ENCODE peak calls at places on chromosomes 2 and 18, in seven cellular contexts. Y is Right ventricle myocardium superior; M is CD4-positive, alpha-beta T cell; G is natural killer cell; J is Right ventricle myocardium inferior; C is right cardiac atrium; I is RWPE2. W is an unnamed sample.

GRCh38 chr18:31247574-31248199 is 70.3 kb upstream of the DSG1 start:
- ATAC-seq in I (peak; percentile 43), G (no peak), J (peak; percentile 24), Y (peak; percentile 30), C (peak; percentile 68), M (no peak), W (no peak)

GRCh38 chr18:7974200-7974874 is 407.2 kb downstream of the PTPRM start:
- ATAC-seq in G (no peak), Y (peak; percentile 90), I (no peak), C (peak; percentile 59), M (no peak), J (peak; percentile 48), W (no peak)

GRCh38 chr2:240472078-240472790 is 36.8 kb downstream of the GPC1 start:
- ATAC-seq in I (no peak), J (no peak), C (no peak), Y (no peak), M (no peak), G (no peak), W (no peak)

GRCh38 chr18:45863469-45863868 is 38.0 kb downstream of the SIGLEC15 start:
- ATAC-seq in C (no peak), Y (no peak), I (no peak), M (no peak), J (no peak), G (no peak), W (no peak)

GRCh38 chr18:8982416-8983183 is 119.9 kb upstream of the NDUFV2 start:
- ATAC-seq in Y (peak; percentile 75), I (peak; percentile 69), J (no peak), G (no peak), M (no peak), C (peak; percentile 61), W (no peak)

GRCh38 chr2:68093634-68094033 is 30.8 kb upstream of the C1D start:
- ATAC-seq in C (no peak), I (no peak), M (no peak), G (no peak), Y (no peak), J (no peak), W (no peak)

GRCh38 chr18:64244571-64244970 is 95.7 kb upstream of the LINC00305 start:
- ATAC-seq in Y (peak; percentile 48), G (no peak), M (no peak), I (peak; percentile 25), C (peak; percentile 64), J (no peak), W (no peak)

GRCh38 chr2:189629553-189630453 is 31.5 kb upstream of the ASNSD1 start:
- ATAC-seq in I (no peak), M (no peak), C (no peak), Y (no peak), G (no peak), J (no peak), W (no peak)

GRCh38 chr2:152511981-152512380 is 177.0 kb downstream of the FMNL2 start:
- ATAC-seq in Y (no peak), J (no peak), M (no peak), C (no peak), I (no peak), G (no peak), W (no peak)

GRCh38 chr2:130963849-130964793 is 127.4 kb downstream of the ARHGEF4 start:
- ATAC-seq in M (no peak), Y (peak; percentile 65), I (peak; percentile 58), G (no peak), C (no peak), J (no peak), W (no peak)

GRCh38 chr2:225006730-225007129 is 35.5 kb downstream of the DOCK10 start:
- ATAC-seq in G (peak; percentile 63), J (no peak), M (no peak), Y (no peak), I (no peak), C (no peak), W (no peak)

GRCh38 chr2:176130153-176130916 is 830 bp downstream of the HOXD8 start:
- ATAC-seq in C (peak; percentile 37), I (peak; percentile 59), Y (peak; percentile 29), J (no peak), G (peak; percentile 46), M (peak; percentile 36), W (peak; percentile 52)

GRCh38 chr2:45706028-45706427 is 54.6 kb downstream of the PRKCE start:
- ATAC-seq in I (no peak), M (no peak), G (no peak), J (no peak), C (peak; percentile 39), Y (no peak), W (peak; percentile 54)

GRCh38 chr2:127811397-127811860 is 458 bp upstream of the WDR33 start:
- ATAC-seq in Y (peak; percentile 52), J (peak; percentile 23), C (peak; percentile 44), M (no peak), I (no peak), G (no peak), W (peak; percentile 44)

GRCh38 chr2:236847538-236848263 is 238.0 kb upstream of the COPS8 start:
- ATAC-seq in M (no peak), G (no peak), C (no peak), Y (no peak), I (no peak), J (no peak), W (no peak)

GRCh38 chr2:207771421-207771820 is 1.7 kb upstream of the FZD5 start:
- ATAC-seq in M (no peak), C (no peak), Y (no peak), J (no peak), I (no peak), G (no peak), W (no peak)

GRCh38 chr18:36179562-36180334 is 7.5 kb upstream of the MOCOS start:
- ATAC-seq in Y (peak; percentile 67), I (peak; percentile 55), C (peak; percentile 70), J (peak; percentile 48), G (no peak), M (no peak), W (peak; percentile 71)

GRCh38 chr2:61993422-61994024 is 88.0 kb downstream of the COMMD1 start:
- ATAC-seq in I (peak; percentile 68), G (peak; percentile 49), C (peak; percentile 76), Y (peak; percentile 83), M (no peak), J (peak; percentile 71), W (no peak)

GRCh38 chr2:171807831-171808393 is 86.1 kb downstream of the SLC25A12 start:
- ATAC-seq in I (peak; percentile 87), G (no peak), J (peak; percentile 68), Y (peak; percentile 62), C (peak; percentile 66), M (no peak), W (peak; percentile 53)

GRCh38 chr2:883260-884026 is 67.2 kb upstream of the SNTG2 start:
- ATAC-seq in M (no peak), Y (no peak), J (no peak), C (no peak), G (no peak), I (peak; percentile 22), W (no peak)

GRCh38 chr2:221215487-221215886 is 356.6 kb downstream of the EPHA4 start:
- ATAC-seq in Y (no peak), I (no peak), M (no peak), G (no peak), J (no peak), C (peak; percentile 56), W (no peak)

GRCh38 chr2:62596061-62596658 is 90.2 kb upstream of the TMEM17 start:
- ATAC-seq in I (no peak), Y (peak; percentile 64), J (peak; percentile 34), G (no peak), M (no peak), C (peak; percentile 22), W (peak; percentile 36)

GRCh38 chr2:237704476-237705224 is 77.3 kb downstream of the LRRFIP1 start:
- ATAC-seq in Y (no peak), I (peak; percentile 60), M (no peak), G (no peak), J (no peak), C (no peak), W (no peak)

GRCh38 chr2:79892123-79892522 is 379.3 kb downstream of the CTNNA2 start:
- ATAC-seq in Y (no peak), J (no peak), G (no peak), M (no peak), I (no peak), C (no peak), W (no peak)